ENCODE peak calls at places on chromosomes 11 and 22, in ten cellular contexts. U is A549, G is MM.1S, I is Caki2, N is progenitor cell of endocrine pancreas, T is fibroblast of villous mesenchyme, M is non-pigmented ciliary epithelial cell, V is astrocyte of the spinal cord, A is M059J, Q is right atrium auricular region. P is an unnamed sample.

GRCh38 chr22:37639070-37639760 is at the start of gene SH3BP1:
- DNase-seq in A (no peak), Q (no peak), T (no peak), G (peak), U (no peak), M (no peak), I (no peak), N (peak), V (no peak), P (no peak)

GRCh38 chr22:33335611-33336279 is 277.6 kb upstream of the SYN3 start:
- DNase-seq in T (no peak), Q (no peak), V (no peak), M (no peak), I (peak), A (no peak), N (no peak), G (no peak), U (no peak), P (no peak)

GRCh38 chr22:31610611-31611010 is 51.4 kb downstream of the PISD start:
- DNase-seq in N (no peak), G (no peak), U (no peak), V (no peak), A (no peak), Q (no peak), T (no peak), M (no peak), I (no peak), P (no peak)

GRCh38 chr11:70327717-70328116 is 57.2 kb downstream of the PPFIA1 start:
- DNase-seq in N (no peak), T (no peak), G (no peak), V (no peak), I (no peak), A (no peak), M (no peak), U (no peak), Q (no peak), P (no peak)

GRCh38 chr11:68998390-68998911 is 14.6 kb downstream of the MRGPRF start:
- DNase-seq in U (no peak), M (no peak), T (peak), I (no peak), G (no peak), A (peak), Q (no peak), N (no peak), V (peak), P (peak)

GRCh38 chr11:84142411-84142810 is 856.2 kb upstream of the CCDC90B start:
- DNase-seq in A (no peak), Q (no peak), V (no peak), T (no peak), N (no peak), M (no peak), U (no peak), I (no peak), G (no peak), P (no peak)

GRCh38 chr22:47269689-47270088 is 507.2 kb downstream of the TBC1D22A start:
- DNase-seq in V (no peak), G (no peak), I (no peak), T (no peak), Q (no peak), U (no peak), A (no peak), N (no peak), M (no peak), P (no peak)

GRCh38 chr22:19982991-19983578 is 33.5 kb downstream of the ARVCF start:
- DNase-seq in G (no peak), Q (no peak), U (no peak), N (no peak), I (no peak), A (no peak), T (no peak), M (no peak), V (no peak), P (no peak)

GRCh38 chr11:134837166-134837886 is 425.3 kb upstream of the B3GAT1 start:
- DNase-seq in A (no peak), T (no peak), Q (no peak), I (no peak), G (no peak), V (no peak), M (no peak), N (no peak), U (no peak), P (no peak)

GRCh38 chr11:31687861-31688260 is 123.3 kb downstream of the PAX6 start:
- DNase-seq in A (no peak), U (no peak), M (no peak), V (no peak), I (no peak), G (no peak), N (no peak), T (no peak), Q (no peak), P (no peak)

GRCh38 chr22:49329636-49330035 is 498.0 kb downstream of the BRD1 start:
- DNase-seq in G (no peak), A (no peak), U (no peak), M (no peak), N (peak), V (no peak), T (no peak), I (no peak), Q (peak), P (no peak)

GRCh38 chr11:46238078-46238966 is 39.1 kb upstream of the CREB3L1 start:
- DNase-seq in M (no peak), A (peak), Q (peak), G (no peak), N (peak), T (peak), V (peak), I (peak), U (peak), P (no peak)

P was measured in Ammon's horn.